ENCODE peak calls at places on chromosomes 4 and X, in seven cellular contexts. One of them, this sample, is unnamed.

GRCh38 chr4:47519239-47519883 is 34.3 kb downstream of the ATP10D start:
- DNase-seq in body of pancreas: no peak
- DNase-seq in HCT116: no peak
- DNase-seq in K562: no peak
- DNase-seq in HFF-Myc: no peak
- DNase-seq in esophagus squamous epithelium: no peak
- DNase-seq in OCI-LY7: peak
- DNase-seq in this sample: no peak

GRCh38 chrX:105803891-105804290 is 18.4 kb upstream of the NRK start:
- DNase-seq in body of pancreas: no peak
- DNase-seq in HCT116: no peak
- DNase-seq in K562: no peak
- DNase-seq in HFF-Myc: no peak
- DNase-seq in esophagus squamous epithelium: no peak
- DNase-seq in OCI-LY7: no peak
- DNase-seq in this sample: no peak

GRCh38 chr4:128384091-128384520 is 96.5 kb upstream of the PGRMC2 start:
- DNase-seq in body of pancreas: no peak
- DNase-seq in HCT116: no peak
- DNase-seq in K562: no peak
- DNase-seq in HFF-Myc: no peak
- DNase-seq in esophagus squamous epithelium: no peak
- DNase-seq in OCI-LY7: no peak
- DNase-seq in this sample: peak

GRCh38 chr4:120724656-120725055 is 197.9 kb downstream of the PRDM5 start:
- DNase-seq in body of pancreas: no peak
- DNase-seq in HCT116: no peak
- DNase-seq in K562: no peak
- DNase-seq in HFF-Myc: no peak
- DNase-seq in esophagus squamous epithelium: no peak
- DNase-seq in OCI-LY7: peak
- DNase-seq in this sample: no peak

GRCh38 chrX:21481761-21482160 is 107.5 kb downstream of the CNKSR2 start:
- DNase-seq in body of pancreas: no peak
- DNase-seq in HCT116: no peak
- DNase-seq in K562: no peak
- DNase-seq in HFF-Myc: no peak
- DNase-seq in esophagus squamous epithelium: no peak
- DNase-seq in OCI-LY7: no peak
- DNase-seq in this sample: no peak

GRCh38 chr4:139872274-139872673 is 206.7 kb downstream of the MGST2 start:
- DNase-seq in body of pancreas: no peak
- DNase-seq in HCT116: no peak
- DNase-seq in K562: no peak
- DNase-seq in HFF-Myc: peak
- DNase-seq in esophagus squamous epithelium: no peak
- DNase-seq in OCI-LY7: no peak
- DNase-seq in this sample: peak

GRCh38 chrX:22134681-22135080 is 102.6 kb downstream of the PHEX start:
- DNase-seq in body of pancreas: no peak
- DNase-seq in HCT116: no peak
- DNase-seq in K562: no peak
- DNase-seq in HFF-Myc: no peak
- DNase-seq in esophagus squamous epithelium: no peak
- DNase-seq in OCI-LY7: no peak
- DNase-seq in this sample: peak

GRCh38 chr4:169724251-169724650 is 33.5 kb downstream of the HPF1 start:
- DNase-seq in body of pancreas: no peak
- DNase-seq in HCT116: no peak
- DNase-seq in K562: no peak
- DNase-seq in HFF-Myc: no peak
- DNase-seq in esophagus squamous epithelium: no peak
- DNase-seq in OCI-LY7: no peak
- DNase-seq in this sample: peak

GRCh38 chrX:115387327-115387726 is 97.8 kb downstream of the LUZP4 start:
- DNase-seq in body of pancreas: no peak
- DNase-seq in HCT116: no peak
- DNase-seq in K562: no peak
- DNase-seq in HFF-Myc: no peak
- DNase-seq in esophagus squamous epithelium: no peak
- DNase-seq in OCI-LY7: no peak
- DNase-seq in this sample: no peak

GRCh38 chr4:138863160-138863559 is 152.4 kb upstream of the NOCT start:
- DNase-seq in body of pancreas: no peak
- DNase-seq in HCT116: no peak
- DNase-seq in K562: no peak
- DNase-seq in HFF-Myc: no peak
- DNase-seq in esophagus squamous epithelium: no peak
- DNase-seq in OCI-LY7: no peak
- DNase-seq in this sample: no peak

GRCh38 chr4:41290486-41290885 is 33.8 kb downstream of the UCHL1 start:
- DNase-seq in body of pancreas: no peak
- DNase-seq in HCT116: no peak
- DNase-seq in K562: no peak
- DNase-seq in HFF-Myc: no peak
- DNase-seq in esophagus squamous epithelium: no peak
- DNase-seq in OCI-LY7: no peak
- DNase-seq in this sample: no peak

GRCh38 chrX:82141942-82142341 is 940.0 kb downstream of the SH3BGRL start:
- DNase-seq in body of pancreas: no peak
- DNase-seq in HCT116: no peak
- DNase-seq in K562: no peak
- DNase-seq in HFF-Myc: no peak
- DNase-seq in esophagus squamous epithelium: no peak
- DNase-seq in OCI-LY7: no peak
- DNase-seq in this sample: no peak

GRCh38 chrX:39152106-39152649 is 350.9 kb downstream of the MID1IP1 start:
- DNase-seq in body of pancreas: peak
- DNase-seq in HCT116: no peak
- DNase-seq in K562: peak
- DNase-seq in HFF-Myc: no peak
- DNase-seq in esophagus squamous epithelium: no peak
- DNase-seq in OCI-LY7: peak
- DNase-seq in this sample: peak

DNA sequence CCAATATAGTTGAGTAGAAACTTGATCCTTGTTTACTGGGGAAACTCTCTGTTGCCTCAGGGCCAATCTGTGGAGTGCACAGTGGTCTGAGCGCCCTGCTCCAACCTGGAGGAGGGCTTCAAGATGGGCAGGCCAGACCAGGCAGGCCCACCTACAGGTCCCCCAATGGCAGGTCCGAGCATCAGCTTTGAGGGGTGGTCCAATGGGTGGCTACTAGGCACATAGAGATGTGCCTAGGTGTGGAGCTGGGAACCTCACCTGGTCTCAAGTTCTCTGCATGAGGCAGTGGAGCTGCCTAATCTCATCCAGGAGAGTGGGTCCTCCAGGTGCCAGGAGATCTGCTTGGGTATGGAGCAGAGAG is 252.9 kb downstream of the ARHGAP10 start:
- DNase-seq in body of pancreas: no peak
- DNase-seq in HCT116: no peak
- DNase-seq in K562: no peak
- DNase-seq in HFF-Myc: no peak
- DNase-seq in esophagus squamous epithelium: no peak
- DNase-seq in OCI-LY7: no peak
- DNase-seq in this sample: no peak
- H3K4me3 ChIP-seq in body of pancreas: no peak
- H3K4me3 ChIP-seq in HCT116: no peak
- H3K4me3 ChIP-seq in K562: no peak
- H3K4me3 ChIP-seq in HFF-Myc: no peak
- H3K4me3 ChIP-seq in esophagus squamous epithelium: no peak
- H3K4me3 ChIP-seq in OCI-LY7: no peak
- H3K4me3 ChIP-seq in this sample: no peak

GRCh38 chrX:70907900-70908299 is 611 bp downstream of the TEX11 start:
- DNase-seq in body of pancreas: no peak
- DNase-seq in HCT116: no peak
- DNase-seq in K562: no peak
- DNase-seq in HFF-Myc: no peak
- DNase-seq in esophagus squamous epithelium: no peak
- DNase-seq in OCI-LY7: no peak
- DNase-seq in this sample: no peak

DNA sequence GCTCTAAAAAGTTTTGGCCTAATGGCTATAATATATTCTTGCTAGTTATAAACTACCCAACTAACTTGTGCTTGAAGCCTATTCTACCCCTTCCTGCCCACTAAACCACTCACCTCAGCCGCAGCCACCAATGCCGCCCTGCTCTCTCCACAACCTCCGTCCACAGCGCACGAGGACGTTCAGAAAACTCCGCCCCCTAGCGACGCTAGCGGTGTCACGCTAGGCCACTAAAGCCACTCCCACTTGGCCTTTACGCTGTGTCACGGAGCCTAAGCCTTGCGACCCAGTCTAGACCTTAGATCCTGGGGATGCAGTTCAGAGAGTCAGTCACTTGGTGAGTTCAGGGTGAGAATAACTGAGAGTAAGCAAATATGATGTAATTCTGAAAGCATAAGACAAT is at the start of gene TEX11:
- DNase-seq in body of pancreas: no peak
- DNase-seq in HCT116: no peak
- DNase-seq in K562: peak
- DNase-seq in HFF-Myc: no peak
- DNase-seq in esophagus squamous epithelium: no peak
- DNase-seq in OCI-LY7: no peak
- DNase-seq in this sample: no peak
- TF ChIP-seq CTCF in body of pancreas: no peak
- TF ChIP-seq CTCF in HCT116: no peak
- TF ChIP-seq CTCF in K562: peak
- TF ChIP-seq CTCF in HFF-Myc: no peak
- TF ChIP-seq CTCF in esophagus squamous epithelium: no peak
- TF ChIP-seq CTCF in OCI-LY7: no peak
- TF ChIP-seq CTCF in this sample: no peak

GRCh38 chr4:113974467-113974866 is 5.0 kb downstream of the ARSJ start:
- DNase-seq in body of pancreas: no peak
- DNase-seq in HCT116: no peak
- DNase-seq in K562: no peak
- DNase-seq in HFF-Myc: no peak
- DNase-seq in esophagus squamous epithelium: no peak
- DNase-seq in OCI-LY7: no peak
- DNase-seq in this sample: no peak
- H3K4me3 ChIP-seq in body of pancreas: no peak
- H3K4me3 ChIP-seq in HCT116: no peak
- H3K4me3 ChIP-seq in K562: no peak
- H3K4me3 ChIP-seq in HFF-Myc: peak
- H3K4me3 ChIP-seq in esophagus squamous epithelium: no peak
- H3K4me3 ChIP-seq in OCI-LY7: no peak
- H3K4me3 ChIP-seq in this sample: no peak

GRCh38 chrX:19334945-19335626 is 8.6 kb upstream of the PDHA1 start:
- DNase-seq in body of pancreas: no peak
- DNase-seq in HCT116: peak
- DNase-seq in K562: peak
- DNase-seq in HFF-Myc: peak
- DNase-seq in esophagus squamous epithelium: no peak
- DNase-seq in OCI-LY7: peak
- DNase-seq in this sample: peak
- TF ChIP-seq CTCF in body of pancreas: peak
- TF ChIP-seq CTCF in HCT116: peak
- TF ChIP-seq CTCF in K562: peak
- TF ChIP-seq CTCF in HFF-Myc: peak
- TF ChIP-seq CTCF in esophagus squamous epithelium: peak
- TF ChIP-seq CTCF in OCI-LY7: peak
- TF ChIP-seq CTCF in this sample: peak

DNA sequence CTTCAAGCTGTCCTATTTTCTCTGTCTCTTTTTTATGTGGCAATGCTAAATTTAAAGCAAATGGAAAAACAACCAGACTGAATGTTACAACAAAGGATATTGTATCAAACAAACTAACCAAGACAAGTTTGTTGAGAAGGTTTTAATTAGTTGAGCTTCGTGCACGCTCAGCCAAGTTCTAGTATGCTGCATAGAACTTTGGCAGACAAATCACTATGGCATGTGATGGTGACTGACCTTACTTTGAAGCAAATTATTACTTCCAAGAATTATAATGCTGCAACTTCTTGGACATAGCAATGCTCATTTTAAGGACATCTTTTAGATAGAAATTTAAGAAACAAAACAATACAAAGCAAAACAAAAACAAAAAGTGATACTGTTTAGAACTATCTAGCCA is 61.5 kb upstream of the TMEM150C start:
- DNase-seq in body of pancreas: no peak
- DNase-seq in HCT116: no peak
- DNase-seq in K562: no peak
- DNase-seq in HFF-Myc: no peak
- DNase-seq in esophagus squamous epithelium: no peak
- DNase-seq in OCI-LY7: no peak
- DNase-seq in this sample: peak
- H3K4me3 ChIP-seq in body of pancreas: no peak
- H3K4me3 ChIP-seq in HCT116: no peak
- H3K4me3 ChIP-seq in K562: no peak
- H3K4me3 ChIP-seq in HFF-Myc: no peak
- H3K4me3 ChIP-seq in esophagus squamous epithelium: no peak
- H3K4me3 ChIP-seq in OCI-LY7: no peak
- H3K4me3 ChIP-seq in this sample: no peak

GRCh38 chrX:88424541-88424940 is 322.5 kb upstream of the CPXCR1 start:
- DNase-seq in body of pancreas: no peak
- DNase-seq in HCT116: no peak
- DNase-seq in K562: no peak
- DNase-seq in HFF-Myc: no peak
- DNase-seq in esophagus squamous epithelium: no peak
- DNase-seq in OCI-LY7: no peak
- DNase-seq in this sample: no peak

GRCh38 chrX:88424071-88424470 is 323.0 kb upstream of the CPXCR1 start:
- DNase-seq in body of pancreas: no peak
- DNase-seq in HCT116: no peak
- DNase-seq in K562: no peak
- DNase-seq in HFF-Myc: no peak
- DNase-seq in esophagus squamous epithelium: no peak
- DNase-seq in OCI-LY7: no peak
- DNase-seq in this sample: no peak

GRCh38 chrX:88425739-88426138 is 321.3 kb upstream of the CPXCR1 start:
- DNase-seq in body of pancreas: no peak
- DNase-seq in HCT116: no peak
- DNase-seq in K562: no peak
- DNase-seq in HFF-Myc: no peak
- DNase-seq in esophagus squamous epithelium: no peak
- DNase-seq in OCI-LY7: no peak
- DNase-seq in this sample: peak
- TF ChIP-seq CTCF in body of pancreas: no peak
- TF ChIP-seq CTCF in HCT116: no peak
- TF ChIP-seq CTCF in K562: no peak
- TF ChIP-seq CTCF in HFF-Myc: no peak
- TF ChIP-seq CTCF in esophagus squamous epithelium: no peak
- TF ChIP-seq CTCF in OCI-LY7: no peak
- TF ChIP-seq CTCF in this sample: no peak

GRCh38 chrX:147913570-147913969 is 1.9 kb downstream of the FMR1 start:
- DNase-seq in body of pancreas: no peak
- DNase-seq in HCT116: no peak
- DNase-seq in K562: no peak
- DNase-seq in HFF-Myc: no peak
- DNase-seq in esophagus squamous epithelium: no peak
- DNase-seq in OCI-LY7: no peak
- DNase-seq in this sample: no peak
- H3K4me3 ChIP-seq in body of pancreas: no peak
- H3K4me3 ChIP-seq in HCT116: peak
- H3K4me3 ChIP-seq in K562: peak
- H3K4me3 ChIP-seq in HFF-Myc: peak
- H3K4me3 ChIP-seq in esophagus squamous epithelium: peak
- H3K4me3 ChIP-seq in OCI-LY7: peak
- H3K4me3 ChIP-seq in this sample: no peak

DNA sequence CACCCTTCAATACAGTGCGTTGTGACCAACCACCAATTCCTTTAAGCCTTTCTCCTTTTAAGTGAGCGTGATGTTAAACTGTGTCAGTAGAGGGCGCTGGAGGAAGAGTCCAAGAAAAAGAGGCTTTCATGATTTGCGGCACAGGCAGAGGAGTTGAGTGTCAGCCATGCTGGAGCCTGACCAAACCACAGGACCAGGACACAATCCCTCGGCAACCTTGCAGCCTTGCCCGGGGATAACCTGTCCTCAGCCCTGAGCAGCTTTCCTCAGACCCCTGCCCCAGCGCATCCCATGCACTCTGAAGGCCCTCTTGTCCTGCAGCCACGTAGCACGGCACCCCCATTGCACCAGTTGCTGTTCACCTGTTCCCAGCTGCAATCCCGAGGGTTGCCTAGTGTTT is 53.5 kb upstream of the SMIM31 start:
- DNase-seq in body of pancreas: no peak
- DNase-seq in HCT116: peak
- DNase-seq in K562: peak
- DNase-seq in HFF-Myc: no peak
- DNase-seq in esophagus squamous epithelium: no peak
- DNase-seq in OCI-LY7: peak
- DNase-seq in this sample: no peak
- TF ChIP-seq CTCF in body of pancreas: no peak
- TF ChIP-seq CTCF in HCT116: peak
- TF ChIP-seq CTCF in K562: peak
- TF ChIP-seq CTCF in HFF-Myc: peak
- TF ChIP-seq CTCF in esophagus squamous epithelium: no peak
- TF ChIP-seq CTCF in OCI-LY7: peak
- TF ChIP-seq CTCF in this sample: no peak

This sample was measured in cardiac fibroblast.